ENCODE peak calls at places on chromosomes 16 and 17, in nine cellular contexts. J is left colon; K is activated CD8-positive, alpha-beta T cell treated with anti-CD3 and anti-CD28 coated beads, Interleukin-2, amount 10 ng/mL, durations not matched to agents 7 days and 5 days; M is cardiac fibroblast; E is activated naive CD8-positive, alpha-beta T cell treated with anti-CD3 and anti-CD28 coated beads, Interleukin-2, amount 50 U/mL, for 16 hours; Q is GM10248; W is stimulated activated CD8-positive, alpha-beta memory T cell treated with anti-CD3 and anti-CD28 coated beads, Interleukin-4, amount 100 ng/mL, for 24 hours; N is stomach; I is NCI-H748 treated with DMSO at 0.1 percent for 48 hours. D is an unnamed sample.

GRCh38 chr16:88619859-88620655 is 18.3 kb upstream of the IL17C start:
- DNase-seq in J (no peak), K (peak; percentile 86), M (no peak), E (no peak), Q (no peak), W (peak; percentile 35), N (no peak), I (no peak), D (no peak)

GRCh38 chr16:19474617-19475016 is 47.3 kb downstream of the GDE1 start:
- DNase-seq in J (no peak), K (no peak), M (no peak), E (no peak), Q (no peak), W (no peak), N (no peak), I (peak; percentile 2), D (no peak)

GRCh38 chr17:43627657-43628650 is 33.8 kb downstream of the MEOX1 start:
- DNase-seq in J (no peak), K (no peak), M (no peak), E (no peak), Q (no peak), W (no peak), N (no peak), I (no peak), D (no peak)

GRCh38 chr17:73586921-73587680 is 57.1 kb downstream of the SDK2 start:
- DNase-seq in J (no peak), K (no peak), M (no peak), E (no peak), Q (no peak), W (no peak), N (no peak), I (no peak), D (no peak)

GRCh38 chr17:7754656-7755055 is 37.1 kb downstream of the DNAH2 start:
- DNase-seq in J (no peak), K (no peak), M (no peak), E (no peak), Q (no peak), W (no peak), N (no peak), I (no peak), D (no peak)

GRCh38 chr17:8220783-8221662 is 10.6 kb upstream of the AURKB start:
- DNase-seq in J (peak; percentile 90), K (peak; percentile 91), M (peak; percentile 96), E (peak; percentile 75), Q (peak; percentile 70), W (peak; percentile 80), N (peak; percentile 90), I (peak; percentile 97), D (peak; percentile 88)

GRCh38 chr16:71626858-71627213 is 852 bp downstream of the MARVELD3 start:
- DNase-seq in J (peak; percentile 87), K (no peak), M (no peak), E (no peak), Q (no peak), W (no peak), N (peak; percentile 36), I (no peak), D (peak; percentile 35)

GRCh38 chr17:73293480-73293911 is 18.3 kb downstream of the CDC42EP4 start:
- DNase-seq in J (no peak), K (no peak), M (peak; percentile 88), E (no peak), Q (no peak), W (no peak), N (peak; percentile 85), I (no peak), D (peak; percentile 91)

GRCh38 chr16:65666132-65666869 is 544.4 kb upstream of the CDH11 start:
- DNase-seq in J (no peak), K (no peak), M (no peak), E (no peak), Q (no peak), W (no peak), N (no peak), I (no peak), D (peak; percentile 19)

GRCh38 chr16:11909653-11910551 is 5.9 kb downstream of the GSPT1 start:
- DNase-seq in J (no peak), K (no peak), M (peak; percentile 14), E (no peak), Q (no peak), W (no peak), N (no peak), I (no peak), D (no peak)